ENCODE peak calls at places on chromosome 13, in six cellular contexts. A is CD4-positive, CD25-positive, alpha-beta regulatory T cell; Y is breast epithelium; H is sigmoid colon; K is esophagus squamous epithelium; Q is heart right ventricle. X is an unnamed sample.
A peak's percentile ranks its signal among the peaks of the same experiment; 100 is the strongest.

GRCh38 chr13:97109841-97110492 is 112.2 kb upstream of the MBNL2 start:
- DNase-seq in K (no peak), A (peak; percentile 74), Y (peak; percentile 80), Q (peak; percentile 94), H (peak; percentile 96), X (peak; percentile 93)

GRCh38 chr13:45370922-45371406 is 30.0 kb upstream of the TPT1 start:
- DNase-seq in Q (peak; percentile 77), H (peak; percentile 85), A (peak; percentile 47), Y (peak; percentile 67), K (no peak), X (peak; percentile 64)

GRCh38 chr13:35723061-35723461 is 246.6 kb upstream of the MAB21L1 start:
- DNase-seq in K (no peak), Q (no peak), Y (no peak), A (no peak), H (peak; percentile 77), X (peak; percentile 50)

GRCh38 chr13:41613984-41614581 is 156.7 kb downstream of the RGCC start:
- DNase-seq in K (no peak), H (peak; percentile 74), Y (no peak), Q (peak; percentile 48), A (no peak), X (peak; percentile 62)

GRCh38 chr13:36509369-36509768 is 77.1 kb downstream of the CCNA1 start:
- DNase-seq in Q (no peak), K (no peak), A (no peak), H (no peak), Y (no peak), X (no peak)

GRCh38 chr13:102597029-102598015 is 536 bp downstream of the TPP2 start:
- DNase-seq in Q (no peak), A (peak; percentile 26), H (peak; percentile 68), K (no peak), Y (no peak), X (peak; percentile 30)

GRCh38 chr13:63327584-63327983 is 1911.9 kb upstream of the PCDH20 start:
- DNase-seq in A (no peak), Q (no peak), Y (no peak), H (no peak), K (no peak), X (no peak)

GRCh38 chr13:42378383-42378780 is 106.4 kb downstream of the AKAP11 start:
- DNase-seq in Y (no peak), Q (no peak), A (no peak), K (no peak), H (no peak), X (no peak)

GRCh38 chr13:26062853-26063444 is 11.1 kb upstream of the SHISA2 start:
- DNase-seq in Q (no peak), H (no peak), K (no peak), Y (peak; percentile 23), A (peak; percentile 51), X (no peak)

GRCh38 chr13:43229506-43229905 is 206.1 kb downstream of the DNAJC15 start:
- DNase-seq in K (no peak), H (no peak), A (no peak), Q (no peak), Y (no peak), X (no peak)

GRCh38 chr13:42102961-42103688 is 54.7 kb downstream of the DGKH start:
- DNase-seq in K (no peak), Y (no peak), A (no peak), Q (no peak), H (no peak), X (no peak)

GRCh38 chr13:94914829-94915228 is 202.5 kb upstream of the SOX21 start:
- DNase-seq in Y (no peak), K (no peak), A (no peak), Q (no peak), H (no peak), X (no peak)

GRCh38 chr13:88196106-88196505 is 524.9 kb downstream of the SLITRK5 start:
- DNase-seq in K (no peak), Y (no peak), Q (no peak), A (no peak), H (no peak), X (no peak)

GRCh38 chr13:53272873-53273272 is 244.3 kb downstream of the OLFM4 start:
- DNase-seq in H (no peak), Q (no peak), Y (no peak), K (no peak), A (no peak), X (no peak)

GRCh38 chr13:25744176-25744575 is 307.6 kb downstream of the SHISA2 start:
- DNase-seq in Q (no peak), A (no peak), K (no peak), H (no peak), Y (no peak), X (no peak)

GRCh38 chr13:38888309-38888708 is 102.3 kb downstream of the STOML3 start:
- DNase-seq in A (no peak), H (no peak), K (no peak), Y (no peak), Q (no peak), X (no peak)

GRCh38 chr13:102555914-102556553 is 40.8 kb upstream of the TPP2 start:
- DNase-seq in Q (no peak), Y (no peak), H (no peak), A (peak; percentile 26), K (no peak), X (no peak)

GRCh38 chr13:72757792-72758535 is 23.7 kb downstream of the DIS3 start:
- DNase-seq in K (no peak), Q (no peak), Y (no peak), H (no peak), A (no peak), X (no peak)

DNA sequence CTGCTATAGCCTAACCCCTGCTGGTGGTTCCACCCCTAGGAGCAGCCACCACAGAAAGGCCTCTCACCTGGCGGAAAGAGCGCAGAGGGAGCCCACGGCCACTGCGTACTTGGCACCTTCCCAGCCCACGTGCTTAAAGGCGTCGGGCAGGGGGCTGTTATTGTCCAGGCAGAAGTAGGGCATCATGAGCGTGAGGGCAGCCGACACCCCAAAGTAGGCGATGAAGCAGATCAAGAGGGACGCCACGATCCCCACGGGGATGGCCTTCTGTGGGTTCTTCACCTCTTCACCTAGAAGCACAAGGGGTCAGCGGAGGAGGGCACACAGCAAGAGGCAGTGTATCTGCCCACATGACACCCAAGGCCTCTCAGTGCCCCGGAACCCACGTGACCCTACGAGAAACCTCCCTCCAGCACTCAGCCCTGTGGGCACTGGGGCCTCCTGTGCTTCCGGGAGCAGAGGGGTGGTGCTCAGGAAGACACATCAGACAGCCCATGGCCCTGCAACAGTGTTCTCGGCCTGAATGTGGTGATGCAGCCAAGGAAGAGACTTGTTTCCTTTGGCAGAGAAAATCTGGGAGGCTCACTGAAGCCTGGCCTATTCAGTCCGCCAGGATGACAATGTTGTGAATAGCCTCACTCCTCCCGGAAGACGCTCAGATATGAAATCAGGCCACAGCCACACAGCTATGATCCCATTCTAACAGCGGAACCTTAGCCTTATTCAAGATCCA is 72.1 kb downstream of the SLC7A1 start:
- DNase-seq in A (no peak), Q (peak; percentile 44), K (no peak), Y (no peak), H (no peak), X (peak; percentile 86)
- H3K36me3 ChIP-seq in A (peaks cover 68% of the 10 kb centered on the region), Q (no peaks in the 10 kb centered on the region), K (peaks cover 15% of the 10 kb centered on the region), Y (peaks cover 4% of the 10 kb centered on the region), H (peaks cover 54% of the 10 kb centered on the region), X (peaks cover 78% of the 10 kb centered on the region)

GRCh38 chr13:24071423-24072075 is 89.0 kb upstream of the SPATA13 start:
- DNase-seq in H (no peak), A (no peak), Q (no peak), Y (no peak), K (no peak), X (no peak)

GRCh38 chr13:24068472-24068871 is 92.0 kb upstream of the SPATA13 start:
- DNase-seq in Q (no peak), Y (no peak), K (no peak), H (no peak), A (no peak), X (no peak)

GRCh38 chr13:24073657-24074056 is 86.9 kb upstream of the SPATA13 start:
- DNase-seq in H (no peak), Q (no peak), Y (no peak), A (no peak), K (no peak), X (no peak)

GRCh38 chr13:24074687-24075086 is 85.8 kb upstream of the SPATA13 start:
- DNase-seq in K (no peak), Y (no peak), H (no peak), A (no peak), Q (no peak), X (peak; percentile 51)

GRCh38 chr13:24071016-24071415 is 89.5 kb upstream of the SPATA13 start:
- DNase-seq in Y (no peak), H (no peak), K (no peak), Q (no peak), A (no peak), X (no peak)
- H3K27ac ChIP-seq in Y (peak overlapping the region; percentile 38), H (peak overlapping the region; percentile 35), K (peak overlapping the region; percentile 14), Q (peak overlapping the region; percentile 13), A (no peak overlapping the region), X (no peak overlapping the region)

GRCh38 chr13:110262082-110262436 is 44.9 kb downstream of the COL4A1 start:
- DNase-seq in Q (no peak), A (no peak), Y (no peak), H (no peak), K (no peak), X (no peak)
- H3K4me1 ChIP-seq in Q (peaks cover 73% of the 10 kb centered on the region), A (no peaks in the 10 kb centered on the region), Y (peaks cover 15% of the 10 kb centered on the region), H (peaks cover 78% of the 10 kb centered on the region), K (peaks cover 5% of the 10 kb centered on the region), X (peaks cover 97% of the 10 kb centered on the region)

GRCh38 chr13:113831061-113831460 is 32.8 kb downstream of the GAS6 start:
- DNase-seq in Y (no peak), H (no peak), Q (no peak), A (no peak), K (no peak), X (no peak)
- H3K36me3 ChIP-seq in Y (no peaks in the 10 kb centered on the region), H (peaks cover 59% of the 10 kb centered on the region), Q (no peaks in the 10 kb centered on the region), A (no peaks in the 10 kb centered on the region), K (peaks cover 6% of the 10 kb centered on the region), X (peaks cover 61% of the 10 kb centered on the region)

GRCh38 chr13:80454245-80454644 is 113.3 kb upstream of the SPRY2 start:
- DNase-seq in H (no peak), K (no peak), A (no peak), Y (no peak), Q (no peak), X (no peak)
- H3K27ac ChIP-seq in H (no peak overlapping the region), K (no peak overlapping the region), A (no peak overlapping the region), Y (no peak overlapping the region), Q (no peak overlapping the region), X (no peak overlapping the region)

GRCh38 chr13:110372676-110373075 is 65.6 kb downstream of the COL4A2 start:
- DNase-seq in Q (no peak), H (no peak), Y (no peak), A (no peak), K (no peak), X (no peak)
- H3K4me1 ChIP-seq in Q (peaks cover 67% of the 10 kb centered on the region), H (peaks cover 75% of the 10 kb centered on the region), Y (no peaks in the 10 kb centered on the region), A (no peaks in the 10 kb centered on the region), K (peaks cover 5% of the 10 kb centered on the region), X (no peaks in the 10 kb centered on the region)

GRCh38 chr13:48081739-48082138 is 13.2 kb downstream of the MED4 start:
- DNase-seq in K (no peak), Y (no peak), A (no peak), Q (no peak), H (no peak), X (no peak)
- H3K36me3 ChIP-seq in K (peaks cover 11% of the 10 kb centered on the region), Y (peaks cover 4% of the 10 kb centered on the region), A (peaks cover 80% of the 10 kb centered on the region), Q (peaks cover 11% of the 10 kb centered on the region), H (peaks cover 91% of the 10 kb centered on the region), X (peaks cover 82% of the 10 kb centered on the region)